ENCODE peak calls at places on chromosomes 4 and X, in nine cellular contexts. I, Z, K, J, S, P, G, O and C are unnamed samples.

GRCh38 chrX:113975441-113975840 is 608.4 kb upstream of the HTR2C start:
- DNase-seq in I (no peak), Z (no peak), K (no peak), J (no peak), S (no peak), P (no peak), G (no peak), O (no peak), C (no peak)

GRCh38 chr4:14091966-14092365 is 464.4 kb upstream of the BOD1L1 start:
- DNase-seq in I (no peak), Z (no peak), K (no peak), J (no peak), S (peak), P (no peak), G (no peak), O (no peak), C (peak)

GRCh38 chr4:150211821-150212445 is 133.7 kb downstream of the DCLK2 start:
- DNase-seq in I (no peak), Z (no peak), K (no peak), J (no peak), S (no peak), P (no peak), G (no peak), O (no peak), C (peak)

GRCh38 chrX:14359316-14359715 is 170.0 kb upstream of the GLRA2 start:
- DNase-seq in I (no peak), Z (no peak), K (no peak), J (no peak), S (no peak), P (no peak), G (no peak), O (no peak), C (no peak)

GRCh38 chr4:84690481-84690880 is 107.6 kb downstream of the CDS1 start:
- DNase-seq in I (no peak), Z (no peak), K (no peak), J (no peak), S (peak), P (no peak), G (no peak), O (no peak), C (no peak)

GRCh38 chr4:25032126-25032525 is 1.4 kb upstream of the LGI2 start:
- DNase-seq in I (no peak), Z (no peak), K (no peak), J (no peak), S (peak), P (no peak), G (no peak), O (no peak), C (no peak)

GRCh38 chr4:112702892-112703291 is 65.9 kb downstream of the LARP7 start:
- DNase-seq in I (no peak), Z (no peak), K (no peak), J (no peak), S (no peak), P (no peak), G (no peak), O (no peak), C (peak)

GRCh38 chrX:97315939-97316338 is 432.2 kb downstream of the RPA4 start:
- DNase-seq in I (no peak), Z (no peak), K (no peak), J (peak), S (no peak), P (no peak), G (no peak), O (no peak), C (no peak)

GRCh38 chr4:151169223-151169622 is 69.8 kb downstream of the RPS3A start:
- DNase-seq in I (peak), Z (peak), K (no peak), J (peak), S (peak), P (peak), G (peak), O (peak), C (peak)

GRCh38 chr4:150972592-150972991 is 42.5 kb downstream of the LRBA start:
- DNase-seq in I (no peak), Z (no peak), K (no peak), J (no peak), S (peak), P (no peak), G (no peak), O (no peak), C (no peak)

GRCh38 chr4:74376888-74377483 is 12.0 kb downstream of the EREG start:
- DNase-seq in I (no peak), Z (no peak), K (no peak), J (no peak), S (peak), P (no peak), G (peak), O (no peak), C (peak)

GRCh38 chrX:146224442-146224841 is 406.8 kb downstream of the SLITRK2 start:
- DNase-seq in I (no peak), Z (no peak), K (no peak), J (no peak), S (no peak), P (no peak), G (peak), O (no peak), C (no peak)

GRCh38 chr4:84920591-84920990 is 45.9 kb downstream of the WDFY3 start:
- DNase-seq in I (no peak), Z (no peak), K (no peak), J (no peak), S (peak), P (no peak), G (no peak), O (no peak), C (peak)

GRCh38 chrX:44903107-44903506 is 30.1 kb downstream of the KDM6A start:
- DNase-seq in I (no peak), Z (no peak), K (peak), J (no peak), S (peak), P (no peak), G (no peak), O (no peak), C (peak)

GRCh38 chr4:52959545-52959944 is 97.4 kb downstream of the RASL11B start:
- DNase-seq in I (no peak), Z (no peak), K (no peak), J (no peak), S (peak), P (no peak), G (no peak), O (no peak), C (peak)

GRCh38 chr4:46992338-46992737 is 1.0 kb downstream of the GABRA4 start:
- DNase-seq in I (no peak), Z (no peak), K (no peak), J (no peak), S (no peak), P (no peak), G (peak), O (no peak), C (no peak)

GRCh38 chr4:6439120-6439757 is 33.2 kb downstream of the PPP2R2C start:
- DNase-seq in I (no peak), Z (peak), K (no peak), J (no peak), S (no peak), P (no peak), G (no peak), O (no peak), C (no peak)

GRCh38 chr4:66906314-66906713 is 639.0 kb downstream of the CENPC start:
- DNase-seq in I (no peak), Z (no peak), K (no peak), J (no peak), S (no peak), P (no peak), G (peak), O (no peak), C (no peak)

GRCh38 chrX:69493193-69493592 is 10.9 kb upstream of the NALF2 start:
- DNase-seq in I (peak), Z (no peak), K (no peak), J (peak), S (no peak), P (no peak), G (peak), O (peak), C (peak)

GRCh38 chrX:110418857-110419249 is 60.2 kb downstream of the RTL9 start:
- DNase-seq in I (no peak), Z (no peak), K (no peak), J (no peak), S (peak), P (no peak), G (no peak), O (no peak), C (peak)

GRCh38 chr4:152590179-152591031 is 54.5 kb upstream of the FBXW7 start:
- DNase-seq in I (no peak), Z (no peak), K (no peak), J (no peak), S (peak), P (peak), G (no peak), O (no peak), C (peak)

GRCh38 chr4:70833701-70834100 is 6.0 kb downstream of the GRSF1 start:
- DNase-seq in I (no peak), Z (no peak), K (no peak), J (no peak), S (peak), P (no peak), G (no peak), O (no peak), C (no peak)

GRCh38 chr4:146054676-146055075 is 116.1 kb upstream of the ZNF827 start:
- DNase-seq in I (no peak), Z (no peak), K (no peak), J (no peak), S (no peak), P (no peak), G (no peak), O (no peak), C (no peak)

GRCh38 chrX:2872937-2873336 is 44.2 kb downstream of the GYG2 start:
- DNase-seq in I (no peak), Z (no peak), K (no peak), J (no peak), S (no peak), P (no peak), G (no peak), O (no peak), C (no peak)

GRCh38 chr4:151242305-151242704 is 34.7 kb upstream of the PRSS48 start:
- DNase-seq in I (no peak), Z (no peak), K (no peak), J (no peak), S (no peak), P (no peak), G (no peak), O (no peak), C (no peak)

GRCh38 chrX:38807873-38808272 is 6.6 kb downstream of the MID1IP1 start:
- DNase-seq in I (no peak), Z (no peak), K (no peak), J (no peak), S (no peak), P (no peak), G (no peak), O (no peak), C (no peak)

GRCh38 chr4:8419222-8420041 is 21.1 kb downstream of the ACOX3 start:
- DNase-seq in I (no peak), Z (no peak), K (no peak), J (no peak), S (peak), P (no peak), G (no peak), O (no peak), C (peak)

GRCh38 chrX:15384304-15384703 is at the start of gene VEGFD:
- DNase-seq in I (no peak), Z (no peak), K (no peak), J (no peak), S (peak), P (no peak), G (no peak), O (no peak), C (no peak)

GRCh38 chr4:55393461-55394320 is 2.1 kb upstream of the TMEM165 start:
- DNase-seq in I (no peak), Z (no peak), K (no peak), J (no peak), S (peak), P (no peak), G (no peak), O (no peak), C (no peak)

GRCh38 chrX:108097380-108097779 is 5.8 kb downstream of the ATG4A start:
- DNase-seq in I (no peak), Z (no peak), K (no peak), J (no peak), S (peak), P (no peak), G (no peak), O (no peak), C (peak)

GRCh38 chrX:56745019-56745418 is 16.0 kb downstream of the NBDY start:
- DNase-seq in I (no peak), Z (no peak), K (no peak), J (no peak), S (peak), P (no peak), G (no peak), O (no peak), C (peak)

GRCh38 chr4:186724048-186724860 is 598 bp upstream of the FAT1 start:
- DNase-seq in I (no peak), Z (no peak), K (no peak), J (peak), S (peak), P (peak), G (peak), O (peak), C (no peak)

GRCh38 chrX:125205084-125205917 is 114.4 kb upstream of the TEX13C start:
- DNase-seq in I (no peak), Z (peak), K (no peak), J (peak), S (no peak), P (peak), G (peak), O (peak), C (no peak)

GRCh38 chrX:136806891-136807410 is 26.2 kb upstream of the ARHGEF6 start:
- DNase-seq in I (no peak), Z (no peak), K (no peak), J (no peak), S (no peak), P (no peak), G (no peak), O (no peak), C (no peak)

GRCh38 chr4:176902710-176903323 is 110.1 kb upstream of the VEGFC start:
- DNase-seq in I (no peak), Z (no peak), K (peak), J (no peak), S (peak), P (no peak), G (no peak), O (no peak), C (peak)

GRCh38 chrX:118730500-118731247 is 3.3 kb downstream of the IL13RA1 start:
- DNase-seq in I (no peak), Z (no peak), K (no peak), J (no peak), S (peak), P (no peak), G (no peak), O (no peak), C (peak)

GRCh38 chr4:6674500-6675149 is 19.1 kb upstream of the S100P start:
- DNase-seq in I (no peak), Z (no peak), K (no peak), J (no peak), S (peak), P (no peak), G (peak), O (peak), C (no peak)

GRCh38 chrX:153665726-153666306 is 7.8 kb downstream of the PNCK start:
- DNase-seq in I (no peak), Z (no peak), K (no peak), J (no peak), S (no peak), P (peak), G (no peak), O (no peak), C (no peak)

GRCh38 chrX:153667281-153667831 is 6.3 kb downstream of the PNCK start:
- DNase-seq in I (no peak), Z (no peak), K (no peak), J (no peak), S (no peak), P (peak), G (no peak), O (no peak), C (no peak)

GRCh38 chrX:153668423-153669173 is 5.0 kb downstream of the PNCK start:
- DNase-seq in I (no peak), Z (no peak), K (no peak), J (no peak), S (no peak), P (peak), G (no peak), O (no peak), C (no peak)

GRCh38 chrX:153669174-153669890 is 4.3 kb downstream of the PNCK start:
- DNase-seq in I (no peak), Z (no peak), K (no peak), J (peak), S (no peak), P (peak), G (peak), O (no peak), C (no peak)

GRCh38 chrX:153667931-153668396 is 5.6 kb downstream of the PNCK start:
- DNase-seq in I (peak), Z (peak), K (peak), J (peak), S (peak), P (peak), G (peak), O (peak), C (peak)
- TF ChIP-seq CTCF in I (peak), Z (peak), K (peak), J (peak), S (peak), P (peak), G (peak), O (peak), C (peak)

GRCh38 chrX:87337267-87337666 is 180.3 kb upstream of the KLHL4 start:
- DNase-seq in I (no peak), Z (no peak), K (no peak), J (no peak), S (no peak), P (no peak), G (no peak), O (no peak), C (no peak)

GRCh38 chrX:87338510-87338909 is 179.1 kb upstream of the KLHL4 start:
- DNase-seq in I (no peak), Z (no peak), K (no peak), J (no peak), S (peak), P (no peak), G (peak), O (no peak), C (peak)
- TF ChIP-seq CTCF in I (no peak), Z (peak), K (no peak), J (peak), S (peak), P (no peak), G (peak), O (no peak), C (peak)

GRCh38 chrX:140317462-140317861 is 187.4 kb downstream of the SOX3 start:
- DNase-seq in I (no peak), Z (no peak), K (no peak), J (no peak), S (no peak), P (no peak), G (no peak), O (no peak), C (no peak)
- TF ChIP-seq CTCF in I (no peak), Z (no peak), K (no peak), J (no peak), S (no peak), P (no peak), G (peak), O (no peak), C (no peak)

DNA sequence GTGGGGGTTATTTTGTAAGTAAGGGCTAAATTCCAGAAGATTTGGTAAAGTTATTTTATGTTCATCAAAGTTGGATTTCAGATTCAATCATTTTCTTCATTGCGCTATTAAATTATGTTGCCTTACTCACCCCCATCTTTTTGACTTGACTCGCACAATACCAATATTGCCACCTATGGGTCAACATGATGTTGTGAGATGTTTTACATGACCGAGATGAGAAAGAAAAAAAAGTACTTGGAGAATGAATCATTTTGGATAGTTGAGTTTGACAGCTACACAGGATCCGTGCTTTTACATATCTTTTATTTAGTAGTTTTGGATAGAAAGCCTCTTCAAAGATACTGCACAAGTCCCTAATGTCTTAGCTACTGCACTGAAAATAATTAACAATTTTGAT is 224.2 kb upstream of the EMCN start:
- DNase-seq in I (no peak), Z (no peak), K (no peak), J (no peak), S (peak), P (no peak), G (peak), O (no peak), C (peak)
- TF ChIP-seq CTCF in I (peak), Z (peak), K (peak), J (no peak), S (peak), P (no peak), G (peak), O (peak), C (peak)